ENCODE peak calls at places on chromosomes 12 and 14, in seven cellular contexts. One of them, this sample, is unnamed.

GRCh38 chr12:116525418-116526001 is 33.7 kb upstream of the MAP1LC3B2 start:
- DNase-seq in cardiac muscle cell: no peak
- DNase-seq in left ventricle myocardium inferior: peak; percentile 48
- DNase-seq in neural progenitor cell: no peak
- DNase-seq in coronary artery: peak; percentile 84
- DNase-seq in NB4: no peak
- DNase-seq in kidney epithelial cell: peak; percentile 76
- DNase-seq in this sample: peak; percentile 64

GRCh38 chr14:32211068-32211404 is 8.0 kb upstream of the RNU6-8 start:
- DNase-seq in neural progenitor cell: no peak
- DNase-seq in NB4: no peak
- DNase-seq in coronary artery: no peak
- DNase-seq in left ventricle myocardium inferior: no peak
- DNase-seq in kidney epithelial cell: no peak
- DNase-seq in cardiac muscle cell: no peak
- DNase-seq in this sample: no peak

GRCh38 chr14:37150414-37150813 is 22.0 kb downstream of the SLC25A21 start:
- DNase-seq in NB4: peak; percentile 57
- DNase-seq in neural progenitor cell: peak; percentile 48
- DNase-seq in coronary artery: no peak
- DNase-seq in kidney epithelial cell: no peak
- DNase-seq in left ventricle myocardium inferior: no peak
- DNase-seq in cardiac muscle cell: peak; percentile 30
- DNase-seq in this sample: no peak

GRCh38 chr12:116143883-116144266 is 133.6 kb downstream of the MED13L start:
- DNase-seq in neural progenitor cell: peak; percentile 44
- DNase-seq in cardiac muscle cell: peak; percentile 44
- DNase-seq in left ventricle myocardium inferior: no peak
- DNase-seq in kidney epithelial cell: peak; percentile 61
- DNase-seq in NB4: no peak
- DNase-seq in coronary artery: no peak
- DNase-seq in this sample: no peak

GRCh38 chr14:32469388-32470160 is 140.5 kb downstream of the AKAP6 start:
- DNase-seq in coronary artery: no peak
- DNase-seq in cardiac muscle cell: peak; percentile 54
- DNase-seq in left ventricle myocardium inferior: no peak
- DNase-seq in NB4: peak; percentile 37
- DNase-seq in neural progenitor cell: peak; percentile 49
- DNase-seq in kidney epithelial cell: peak; percentile 12
- DNase-seq in this sample: no peak

GRCh38 chr14:20440882-20441281 is 4.9 kb upstream of the KLHL33 start:
- DNase-seq in neural progenitor cell: no peak
- DNase-seq in NB4: peak; percentile 39
- DNase-seq in cardiac muscle cell: no peak
- DNase-seq in kidney epithelial cell: no peak
- DNase-seq in coronary artery: no peak
- DNase-seq in left ventricle myocardium inferior: no peak
- DNase-seq in this sample: no peak

GRCh38 chr12:96529912-96530311 is 40.5 kb downstream of the CFAP54 start:
- DNase-seq in NB4: no peak
- DNase-seq in neural progenitor cell: no peak
- DNase-seq in kidney epithelial cell: no peak
- DNase-seq in coronary artery: no peak
- DNase-seq in cardiac muscle cell: no peak
- DNase-seq in left ventricle myocardium inferior: no peak
- DNase-seq in this sample: no peak

GRCh38 chr12:6301721-6302120 is 8.8 kb upstream of the PLEKHG6 start:
- DNase-seq in NB4: no peak
- DNase-seq in cardiac muscle cell: no peak
- DNase-seq in kidney epithelial cell: no peak
- DNase-seq in coronary artery: no peak
- DNase-seq in left ventricle myocardium inferior: no peak
- DNase-seq in neural progenitor cell: no peak
- DNase-seq in this sample: no peak

GRCh38 chr14:77014734-77015133 is 13.8 kb downstream of the IRF2BPL start:
- DNase-seq in cardiac muscle cell: no peak
- DNase-seq in kidney epithelial cell: no peak
- DNase-seq in neural progenitor cell: no peak
- DNase-seq in left ventricle myocardium inferior: no peak
- DNase-seq in coronary artery: no peak
- DNase-seq in NB4: no peak
- DNase-seq in this sample: no peak

GRCh38 chr14:66508846-66509621 is 1.1 kb downstream of the GPHN start:
- DNase-seq in left ventricle myocardium inferior: peak; percentile 29
- DNase-seq in neural progenitor cell: peak; percentile 60
- DNase-seq in coronary artery: peak; percentile 79
- DNase-seq in kidney epithelial cell: no peak
- DNase-seq in NB4: peak; percentile 61
- DNase-seq in cardiac muscle cell: peak; percentile 57
- DNase-seq in this sample: no peak

GRCh38 chr12:8948711-8949524 is 527 bp downstream of the M6PR start:
- DNase-seq in kidney epithelial cell: no peak
- DNase-seq in cardiac muscle cell: peak; percentile 18
- DNase-seq in neural progenitor cell: peak; percentile 75
- DNase-seq in NB4: peak; percentile 69
- DNase-seq in left ventricle myocardium inferior: no peak
- DNase-seq in coronary artery: no peak
- DNase-seq in this sample: no peak

GRCh38 chr12:66709893-66710292 is 31.0 kb upstream of the GRIP1 start:
- DNase-seq in neural progenitor cell: no peak
- DNase-seq in coronary artery: no peak
- DNase-seq in cardiac muscle cell: no peak
- DNase-seq in kidney epithelial cell: no peak
- DNase-seq in NB4: peak; percentile 8
- DNase-seq in left ventricle myocardium inferior: no peak
- DNase-seq in this sample: no peak

GRCh38 chr12:123237646-123238329 is 4.6 kb downstream of the MTRFR start:
- DNase-seq in cardiac muscle cell: peak; percentile 61
- DNase-seq in NB4: peak; percentile 80
- DNase-seq in coronary artery: no peak
- DNase-seq in neural progenitor cell: peak; percentile 53
- DNase-seq in kidney epithelial cell: no peak
- DNase-seq in left ventricle myocardium inferior: peak; percentile 64
- DNase-seq in this sample: peak; percentile 53

GRCh38 chr12:107369679-107370078 is 276.3 kb upstream of the CRY1 start:
- DNase-seq in left ventricle myocardium inferior: no peak
- DNase-seq in neural progenitor cell: no peak
- DNase-seq in cardiac muscle cell: no peak
- DNase-seq in kidney epithelial cell: no peak
- DNase-seq in NB4: no peak
- DNase-seq in coronary artery: no peak
- DNase-seq in this sample: no peak

GRCh38 chr12:129848921-129849320 is 54.9 kb downstream of the TMEM132D start:
- DNase-seq in NB4: no peak
- DNase-seq in cardiac muscle cell: no peak
- DNase-seq in left ventricle myocardium inferior: no peak
- DNase-seq in kidney epithelial cell: no peak
- DNase-seq in neural progenitor cell: no peak
- DNase-seq in coronary artery: no peak
- DNase-seq in this sample: no peak

GRCh38 chr12:105814283-105814682 is 324.5 kb downstream of the NUAK1 start:
- DNase-seq in kidney epithelial cell: no peak
- DNase-seq in left ventricle myocardium inferior: no peak
- DNase-seq in coronary artery: no peak
- DNase-seq in neural progenitor cell: peak; percentile 66
- DNase-seq in cardiac muscle cell: peak; percentile 66
- DNase-seq in NB4: no peak
- DNase-seq in this sample: no peak

GRCh38 chr14:55955175-55955574 is 163.0 kb upstream of the PELI2 start:
- DNase-seq in left ventricle myocardium inferior: no peak
- DNase-seq in neural progenitor cell: no peak
- DNase-seq in NB4: no peak
- DNase-seq in cardiac muscle cell: no peak
- DNase-seq in coronary artery: no peak
- DNase-seq in kidney epithelial cell: no peak
- DNase-seq in this sample: no peak

GRCh38 chr12:82996168-82996812 is 309.6 kb downstream of the TMTC2 start:
- DNase-seq in cardiac muscle cell: no peak
- DNase-seq in neural progenitor cell: no peak
- DNase-seq in left ventricle myocardium inferior: no peak
- DNase-seq in coronary artery: no peak
- DNase-seq in NB4: peak; percentile 12
- DNase-seq in kidney epithelial cell: no peak
- DNase-seq in this sample: no peak

GRCh38 chr14:30242742-30243141 is 315.1 kb upstream of the PRKD1 start:
- DNase-seq in coronary artery: no peak
- DNase-seq in left ventricle myocardium inferior: no peak
- DNase-seq in kidney epithelial cell: no peak
- DNase-seq in NB4: no peak
- DNase-seq in neural progenitor cell: no peak
- DNase-seq in cardiac muscle cell: no peak
- DNase-seq in this sample: no peak

GRCh38 chr12:79624378-79624777 is 66.4 kb downstream of the PAWR start:
- DNase-seq in cardiac muscle cell: no peak
- DNase-seq in coronary artery: no peak
- DNase-seq in kidney epithelial cell: no peak
- DNase-seq in neural progenitor cell: no peak
- DNase-seq in left ventricle myocardium inferior: no peak
- DNase-seq in NB4: no peak
- DNase-seq in this sample: no peak

GRCh38 chr12:27869567-27869966 is 89.5 kb upstream of the MANSC4 start:
- DNase-seq in coronary artery: no peak
- DNase-seq in kidney epithelial cell: no peak
- DNase-seq in cardiac muscle cell: no peak
- DNase-seq in neural progenitor cell: no peak
- DNase-seq in left ventricle myocardium inferior: peak; percentile 59
- DNase-seq in NB4: no peak
- DNase-seq in this sample: no peak

GRCh38 chr12:123064885-123065619 is 84.6 kb downstream of the ARL6IP4 start:
- DNase-seq in kidney epithelial cell: no peak
- DNase-seq in coronary artery: no peak
- DNase-seq in NB4: no peak
- DNase-seq in left ventricle myocardium inferior: no peak
- DNase-seq in cardiac muscle cell: no peak
- DNase-seq in neural progenitor cell: no peak
- DNase-seq in this sample: no peak

GRCh38 chr12:84756961-84757360 is 155.6 kb downstream of the SLC6A15 start:
- DNase-seq in cardiac muscle cell: no peak
- DNase-seq in left ventricle myocardium inferior: no peak
- DNase-seq in NB4: no peak
- DNase-seq in coronary artery: no peak
- DNase-seq in kidney epithelial cell: no peak
- DNase-seq in neural progenitor cell: no peak
- DNase-seq in this sample: no peak

GRCh38 chr12:107309020-107309419 is 215.7 kb upstream of the CRY1 start:
- DNase-seq in kidney epithelial cell: no peak
- DNase-seq in NB4: no peak
- DNase-seq in coronary artery: no peak
- DNase-seq in cardiac muscle cell: no peak
- DNase-seq in neural progenitor cell: no peak
- DNase-seq in left ventricle myocardium inferior: no peak
- DNase-seq in this sample: no peak

GRCh38 chr12:49369723-49370145 is 2.5 kb downstream of the SPATS2 start:
- DNase-seq in left ventricle myocardium inferior: peak; percentile 25
- DNase-seq in neural progenitor cell: peak; percentile 28
- DNase-seq in coronary artery: no peak
- DNase-seq in kidney epithelial cell: no peak
- DNase-seq in NB4: peak; percentile 62
- DNase-seq in cardiac muscle cell: peak; percentile 55
- DNase-seq in this sample: no peak
- TF ChIP-seq CTCF in left ventricle myocardium inferior: peak; percentile 55
- TF ChIP-seq CTCF in neural progenitor cell: peak; percentile 28
- TF ChIP-seq CTCF in coronary artery: no peak
- TF ChIP-seq CTCF in kidney epithelial cell: peak; percentile 51
- TF ChIP-seq CTCF in NB4: peak; percentile 24
- TF ChIP-seq CTCF in cardiac muscle cell: peak; percentile 55
- TF ChIP-seq CTCF in this sample: peak; percentile 39

GRCh38 chr14:100074431-100075100 is 9.3 kb downstream of the EVL start:
- DNase-seq in neural progenitor cell: no peak
- DNase-seq in coronary artery: no peak
- DNase-seq in cardiac muscle cell: no peak
- DNase-seq in left ventricle myocardium inferior: no peak
- DNase-seq in NB4: no peak
- DNase-seq in kidney epithelial cell: no peak
- DNase-seq in this sample: no peak

GRCh38 chr14:100071545-100071944 is 6.3 kb downstream of the EVL start:
- DNase-seq in NB4: no peak
- DNase-seq in neural progenitor cell: no peak
- DNase-seq in coronary artery: no peak
- DNase-seq in left ventricle myocardium inferior: no peak
- DNase-seq in cardiac muscle cell: no peak
- DNase-seq in kidney epithelial cell: no peak
- DNase-seq in this sample: no peak

GRCh38 chr14:100070310-100070709 is 5.1 kb downstream of the EVL start:
- DNase-seq in coronary artery: no peak
- DNase-seq in kidney epithelial cell: no peak
- DNase-seq in cardiac muscle cell: no peak
- DNase-seq in neural progenitor cell: no peak
- DNase-seq in left ventricle myocardium inferior: no peak
- DNase-seq in NB4: no peak
- DNase-seq in this sample: no peak

GRCh38 chr14:100076133-100076532 is 10.9 kb downstream of the EVL start:
- DNase-seq in coronary artery: no peak
- DNase-seq in cardiac muscle cell: no peak
- DNase-seq in left ventricle myocardium inferior: no peak
- DNase-seq in neural progenitor cell: peak; percentile 7
- DNase-seq in kidney epithelial cell: no peak
- DNase-seq in NB4: peak; percentile 96
- DNase-seq in this sample: no peak

GRCh38 chr14:100072783-100073346 is 7.6 kb downstream of the EVL start:
- DNase-seq in cardiac muscle cell: no peak
- DNase-seq in left ventricle myocardium inferior: no peak
- DNase-seq in NB4: peak; percentile 84
- DNase-seq in neural progenitor cell: no peak
- DNase-seq in kidney epithelial cell: no peak
- DNase-seq in coronary artery: no peak
- DNase-seq in this sample: no peak
- TF ChIP-seq CTCF in cardiac muscle cell: no peak
- TF ChIP-seq CTCF in left ventricle myocardium inferior: no peak
- TF ChIP-seq CTCF in NB4: no peak
- TF ChIP-seq CTCF in neural progenitor cell: no peak
- TF ChIP-seq CTCF in kidney epithelial cell: peak; percentile 45
- TF ChIP-seq CTCF in coronary artery: no peak
- TF ChIP-seq CTCF in this sample: peak; percentile 89

GRCh38 chr12:31728917-31729640 is at the start of gene AMN1:
- DNase-seq in left ventricle myocardium inferior: peak; percentile 99
- DNase-seq in kidney epithelial cell: peak; percentile 95
- DNase-seq in cardiac muscle cell: peak; percentile 99
- DNase-seq in NB4: peak; percentile 100
- DNase-seq in neural progenitor cell: peak; percentile 100
- DNase-seq in coronary artery: peak; percentile 100
- DNase-seq in this sample: peak; percentile 93
- TF ChIP-seq CTCF in left ventricle myocardium inferior: peak; percentile 39
- TF ChIP-seq CTCF in kidney epithelial cell: no peak
- TF ChIP-seq CTCF in cardiac muscle cell: no peak
- TF ChIP-seq CTCF in NB4: no peak
- TF ChIP-seq CTCF in neural progenitor cell: no peak
- TF ChIP-seq CTCF in coronary artery: no peak
- TF ChIP-seq CTCF in this sample: no peak

DNA sequence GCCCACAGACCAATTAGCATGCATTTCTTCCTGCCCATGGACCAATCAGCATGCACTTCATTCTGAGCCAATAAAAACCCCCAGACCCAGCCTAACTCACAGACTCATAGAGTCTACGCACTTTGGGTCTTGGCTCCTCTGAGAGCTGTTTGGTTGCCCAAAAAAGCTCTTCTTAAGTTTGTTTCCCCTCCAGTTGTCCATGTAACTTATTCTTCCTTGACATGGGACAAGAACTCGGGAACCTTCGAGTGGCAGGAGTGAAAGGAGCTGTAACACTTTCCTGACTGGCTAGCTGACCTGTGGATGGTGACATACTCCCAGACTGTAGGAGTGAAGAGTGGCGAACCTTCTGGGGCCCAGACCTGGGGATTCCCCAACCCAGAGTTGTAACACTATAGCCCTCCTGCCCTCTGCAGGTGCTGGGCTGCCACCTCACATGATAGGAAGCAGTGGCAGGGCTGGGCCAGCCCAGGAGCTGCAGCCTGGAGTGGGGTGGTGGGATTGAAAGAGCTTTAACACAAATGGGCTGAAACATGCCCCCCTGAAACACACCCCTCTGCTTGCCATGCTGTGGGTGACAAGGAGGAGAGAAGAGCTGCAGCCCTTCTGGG is 4.4 kb upstream of the BTBD7 start:
- DNase-seq in cardiac muscle cell: no peak
- DNase-seq in coronary artery: no peak
- DNase-seq in left ventricle myocardium inferior: no peak
- DNase-seq in neural progenitor cell: no peak
- DNase-seq in kidney epithelial cell: no peak
- DNase-seq in NB4: no peak
- DNase-seq in this sample: no peak
- TF ChIP-seq CTCF in cardiac muscle cell: no peak
- TF ChIP-seq CTCF in coronary artery: no peak
- TF ChIP-seq CTCF in left ventricle myocardium inferior: no peak
- TF ChIP-seq CTCF in neural progenitor cell: no peak
- TF ChIP-seq CTCF in kidney epithelial cell: no peak
- TF ChIP-seq CTCF in NB4: no peak
- TF ChIP-seq CTCF in this sample: peak; percentile 19

This sample was measured in keratinocyte.